ENCODE peak calls at places on chromosomes 4 and X, in eight cellular contexts. One of them, this sample, is unnamed.

GRCh38 chrX:33183366-33183765 is 28.0 kb downstream of the DMD start:
- DNase-seq in AG04449: no peak
- DNase-seq in foreskin fibroblast: no peak
- DNase-seq in OCI-LY7: peak; percentile 94
- DNase-seq in breast epithelium: no peak
- DNase-seq in DND-41: peak; percentile 29
- DNase-seq in cardiac fibroblast: peak; percentile 64
- DNase-seq in tibial artery: peak; percentile 27
- DNase-seq in this sample: no peak

GRCh38 chrX:53992589-53992988 is 51.7 kb downstream of the PHF8 start:
- DNase-seq in AG04449: no peak
- DNase-seq in foreskin fibroblast: no peak
- DNase-seq in OCI-LY7: no peak
- DNase-seq in breast epithelium: no peak
- DNase-seq in DND-41: no peak
- DNase-seq in cardiac fibroblast: no peak
- DNase-seq in tibial artery: no peak
- DNase-seq in this sample: no peak

GRCh38 chr4:176320976-176321361 is 1.2 kb downstream of the SPCS3 start:
- DNase-seq in AG04449: no peak
- DNase-seq in foreskin fibroblast: no peak
- DNase-seq in OCI-LY7: no peak
- DNase-seq in breast epithelium: no peak
- DNase-seq in DND-41: no peak
- DNase-seq in cardiac fibroblast: peak; percentile 27
- DNase-seq in tibial artery: no peak
- DNase-seq in this sample: no peak

GRCh38 chrX:129594781-129595180 is 54.7 kb downstream of the OCRL start:
- DNase-seq in AG04449: no peak
- DNase-seq in foreskin fibroblast: no peak
- DNase-seq in OCI-LY7: no peak
- DNase-seq in breast epithelium: no peak
- DNase-seq in DND-41: no peak
- DNase-seq in cardiac fibroblast: no peak
- DNase-seq in tibial artery: no peak
- DNase-seq in this sample: no peak

GRCh38 chrX:10280061-10280460 is 123.3 kb downstream of the CLCN4 start:
- DNase-seq in AG04449: no peak
- DNase-seq in foreskin fibroblast: no peak
- DNase-seq in OCI-LY7: no peak
- DNase-seq in breast epithelium: no peak
- DNase-seq in DND-41: no peak
- DNase-seq in cardiac fibroblast: no peak
- DNase-seq in tibial artery: no peak
- DNase-seq in this sample: no peak

GRCh38 chr4:171847751-171848150 is 34.5 kb downstream of the GALNTL6 start:
- DNase-seq in AG04449: no peak
- DNase-seq in foreskin fibroblast: no peak
- DNase-seq in OCI-LY7: no peak
- DNase-seq in breast epithelium: no peak
- DNase-seq in DND-41: no peak
- DNase-seq in cardiac fibroblast: no peak
- DNase-seq in tibial artery: no peak
- DNase-seq in this sample: no peak

GRCh38 chr4:42398448-42399355 is 1.4 kb downstream of the SHISA3 start:
- DNase-seq in AG04449: no peak
- DNase-seq in foreskin fibroblast: no peak
- DNase-seq in OCI-LY7: no peak
- DNase-seq in breast epithelium: no peak
- DNase-seq in DND-41: no peak
- DNase-seq in cardiac fibroblast: no peak
- DNase-seq in tibial artery: no peak
- DNase-seq in this sample: no peak

GRCh38 chrX:107979534-107979933 is 2.6 kb downstream of the TEX13B start:
- DNase-seq in AG04449: no peak
- DNase-seq in foreskin fibroblast: no peak
- DNase-seq in OCI-LY7: no peak
- DNase-seq in breast epithelium: no peak
- DNase-seq in DND-41: no peak
- DNase-seq in cardiac fibroblast: no peak
- DNase-seq in tibial artery: no peak
- DNase-seq in this sample: no peak

GRCh38 chr4:110068248-110068647 is 130.2 kb downstream of the ELOVL6 start:
- DNase-seq in AG04449: no peak
- DNase-seq in foreskin fibroblast: no peak
- DNase-seq in OCI-LY7: no peak
- DNase-seq in breast epithelium: no peak
- DNase-seq in DND-41: no peak
- DNase-seq in cardiac fibroblast: no peak
- DNase-seq in tibial artery: no peak
- DNase-seq in this sample: no peak

GRCh38 chr4:86279247-86279960 is 80.4 kb downstream of the MAPK10 start:
- DNase-seq in AG04449: no peak
- DNase-seq in foreskin fibroblast: no peak
- DNase-seq in OCI-LY7: no peak
- DNase-seq in breast epithelium: no peak
- DNase-seq in DND-41: no peak
- DNase-seq in cardiac fibroblast: no peak
- DNase-seq in tibial artery: no peak
- DNase-seq in this sample: no peak

GRCh38 chr4:173074501-173074946 is 94.1 kb upstream of the GALNT7 start:
- DNase-seq in AG04449: no peak
- DNase-seq in foreskin fibroblast: peak; percentile 68
- DNase-seq in OCI-LY7: no peak
- DNase-seq in breast epithelium: no peak
- DNase-seq in DND-41: no peak
- DNase-seq in cardiac fibroblast: peak; percentile 95
- DNase-seq in tibial artery: no peak
- DNase-seq in this sample: peak; percentile 68

GRCh38 chr4:67550491-67551256 is 5.4 kb upstream of the CENPC start:
- DNase-seq in AG04449: no peak
- DNase-seq in foreskin fibroblast: no peak
- DNase-seq in OCI-LY7: peak; percentile 50
- DNase-seq in breast epithelium: no peak
- DNase-seq in DND-41: no peak
- DNase-seq in cardiac fibroblast: no peak
- DNase-seq in tibial artery: no peak
- DNase-seq in this sample: no peak

GRCh38 chr4:18192901-18193300 is 171.3 kb upstream of the LCORL start:
- DNase-seq in AG04449: no peak
- DNase-seq in foreskin fibroblast: no peak
- DNase-seq in OCI-LY7: no peak
- DNase-seq in breast epithelium: no peak
- DNase-seq in DND-41: no peak
- DNase-seq in cardiac fibroblast: no peak
- DNase-seq in tibial artery: no peak
- DNase-seq in this sample: no peak

GRCh38 chrX:72280210-72280882 is 3.3 kb upstream of the RPS4X start:
- DNase-seq in AG04449: no peak
- DNase-seq in foreskin fibroblast: peak; percentile 42
- DNase-seq in OCI-LY7: no peak
- DNase-seq in breast epithelium: no peak
- DNase-seq in DND-41: no peak
- DNase-seq in cardiac fibroblast: peak; percentile 50
- DNase-seq in tibial artery: no peak
- DNase-seq in this sample: no peak

GRCh38 chr4:54281060-54281781 is 52.1 kb downstream of the PDGFRA start:
- DNase-seq in AG04449: peak; percentile 59
- DNase-seq in foreskin fibroblast: peak; percentile 95
- DNase-seq in OCI-LY7: no peak
- DNase-seq in breast epithelium: no peak
- DNase-seq in DND-41: no peak
- DNase-seq in cardiac fibroblast: peak; percentile 93
- DNase-seq in tibial artery: peak; percentile 91
- DNase-seq in this sample: peak; percentile 71

GRCh38 chr4:145609494-145610427 is 9.4 kb upstream of the MMAA start:
- DNase-seq in AG04449: no peak
- DNase-seq in foreskin fibroblast: peak; percentile 61
- DNase-seq in OCI-LY7: peak; percentile 85
- DNase-seq in breast epithelium: peak; percentile 56
- DNase-seq in DND-41: peak; percentile 69
- DNase-seq in cardiac fibroblast: peak; percentile 85
- DNase-seq in tibial artery: peak; percentile 64
- DNase-seq in this sample: peak; percentile 61

GRCh38 chr4:26326791-26327190 is 6.0 kb downstream of the RBPJ start:
- DNase-seq in AG04449: peak; percentile 93
- DNase-seq in foreskin fibroblast: peak; percentile 95
- DNase-seq in OCI-LY7: no peak
- DNase-seq in breast epithelium: no peak
- DNase-seq in DND-41: no peak
- DNase-seq in cardiac fibroblast: peak; percentile 96
- DNase-seq in tibial artery: no peak
- DNase-seq in this sample: peak; percentile 57

GRCh38 chr4:112842513-112842912 is 205.6 kb downstream of the LARP7 start:
- DNase-seq in AG04449: no peak
- DNase-seq in foreskin fibroblast: no peak
- DNase-seq in OCI-LY7: no peak
- DNase-seq in breast epithelium: no peak
- DNase-seq in DND-41: no peak
- DNase-seq in cardiac fibroblast: no peak
- DNase-seq in tibial artery: no peak
- DNase-seq in this sample: no peak

GRCh38 chrX:51893931-51894696 is 691 bp downstream of the MAGED1 start:
- DNase-seq in AG04449: no peak
- DNase-seq in foreskin fibroblast: no peak
- DNase-seq in OCI-LY7: peak; percentile 10
- DNase-seq in breast epithelium: no peak
- DNase-seq in DND-41: peak; percentile 57
- DNase-seq in cardiac fibroblast: peak; percentile 22
- DNase-seq in tibial artery: peak; percentile 22
- DNase-seq in this sample: no peak

GRCh38 chr4:69823481-69824186 is 36.3 kb downstream of the SULT1E1 start:
- DNase-seq in AG04449: no peak
- DNase-seq in foreskin fibroblast: peak; percentile 38
- DNase-seq in OCI-LY7: peak; percentile 18
- DNase-seq in breast epithelium: no peak
- DNase-seq in DND-41: peak; percentile 36
- DNase-seq in cardiac fibroblast: peak; percentile 53
- DNase-seq in tibial artery: no peak
- DNase-seq in this sample: no peak

GRCh38 chrX:10398271-10398670 is 222.1 kb downstream of the MID1 start:
- DNase-seq in AG04449: no peak
- DNase-seq in foreskin fibroblast: no peak
- DNase-seq in OCI-LY7: no peak
- DNase-seq in breast epithelium: no peak
- DNase-seq in DND-41: no peak
- DNase-seq in cardiac fibroblast: no peak
- DNase-seq in tibial artery: no peak
- DNase-seq in this sample: no peak

GRCh38 chr4:89614155-89614554 is 222.8 kb downstream of the SNCA start:
- DNase-seq in AG04449: no peak
- DNase-seq in foreskin fibroblast: no peak
- DNase-seq in OCI-LY7: no peak
- DNase-seq in breast epithelium: no peak
- DNase-seq in DND-41: no peak
- DNase-seq in cardiac fibroblast: no peak
- DNase-seq in tibial artery: no peak
- DNase-seq in this sample: no peak

DNA sequence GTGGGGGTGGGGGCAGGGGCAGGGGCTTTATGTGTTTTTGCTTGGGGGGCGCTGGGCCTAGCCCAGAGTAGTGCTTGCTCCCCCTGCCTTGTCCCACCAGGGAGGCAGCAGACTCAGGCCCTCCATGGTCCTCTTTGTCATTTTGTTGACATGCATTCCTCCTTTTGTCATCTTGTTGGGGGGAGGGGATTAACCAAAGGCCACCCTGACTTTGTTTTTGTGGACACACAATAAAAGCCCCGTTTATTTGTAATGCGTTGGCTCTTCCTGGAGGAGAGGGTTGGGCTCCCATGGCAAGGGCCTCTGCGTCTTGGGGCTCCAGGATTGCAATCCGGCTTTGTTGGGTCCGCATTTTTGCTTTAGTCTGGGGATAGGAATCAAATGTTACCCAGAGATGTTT is 2.2 kb downstream of the EMD start:
- DNase-seq in AG04449: no peak
- DNase-seq in foreskin fibroblast: no peak
- DNase-seq in OCI-LY7: no peak
- DNase-seq in breast epithelium: no peak
- DNase-seq in DND-41: no peak
- DNase-seq in cardiac fibroblast: no peak
- DNase-seq in tibial artery: no peak
- DNase-seq in this sample: no peak
- TF ChIP-seq CTCF in AG04449: no peak
- TF ChIP-seq CTCF in foreskin fibroblast: no peak
- TF ChIP-seq CTCF in OCI-LY7: no peak
- TF ChIP-seq CTCF in breast epithelium: no peak
- TF ChIP-seq CTCF in DND-41: no peak
- TF ChIP-seq CTCF in cardiac fibroblast: no peak
- TF ChIP-seq CTCF in tibial artery: no peak
- TF ChIP-seq CTCF in this sample: no peak

GRCh38 chr4:102616661-102617060 is 115.5 kb downstream of the NFKB1 start:
- DNase-seq in AG04449: no peak
- DNase-seq in foreskin fibroblast: no peak
- DNase-seq in OCI-LY7: peak; percentile 37
- DNase-seq in breast epithelium: no peak
- DNase-seq in DND-41: peak; percentile 35
- DNase-seq in cardiac fibroblast: no peak
- DNase-seq in tibial artery: no peak
- DNase-seq in this sample: no peak

GRCh38 chr4:102625232-102625930 is 124.2 kb downstream of the NFKB1 start:
- DNase-seq in AG04449: no peak
- DNase-seq in foreskin fibroblast: peak; percentile 42
- DNase-seq in OCI-LY7: peak; percentile 61
- DNase-seq in breast epithelium: no peak
- DNase-seq in DND-41: peak; percentile 75
- DNase-seq in cardiac fibroblast: peak; percentile 78
- DNase-seq in tibial artery: peak; percentile 33
- DNase-seq in this sample: no peak

GRCh38 chr4:102623622-102624021 is 122.5 kb downstream of the NFKB1 start:
- DNase-seq in AG04449: no peak
- DNase-seq in foreskin fibroblast: no peak
- DNase-seq in OCI-LY7: peak; percentile 13
- DNase-seq in breast epithelium: no peak
- DNase-seq in DND-41: no peak
- DNase-seq in cardiac fibroblast: peak; percentile 56
- DNase-seq in tibial artery: no peak
- DNase-seq in this sample: peak; percentile 56

GRCh38 chr4:102620697-102621497 is 119.7 kb downstream of the NFKB1 start:
- DNase-seq in AG04449: peak; percentile 66
- DNase-seq in foreskin fibroblast: peak; percentile 47
- DNase-seq in OCI-LY7: peak; percentile 59
- DNase-seq in breast epithelium: no peak
- DNase-seq in DND-41: peak; percentile 24
- DNase-seq in cardiac fibroblast: peak; percentile 84
- DNase-seq in tibial artery: no peak
- DNase-seq in this sample: peak; percentile 72
- H3K4me3 ChIP-seq in AG04449: peak overlapping the region; percentile 44
- H3K4me3 ChIP-seq in foreskin fibroblast: no peak overlapping the region
- H3K4me3 ChIP-seq in OCI-LY7: no peak overlapping the region
- H3K4me3 ChIP-seq in breast epithelium: peak overlapping the region; percentile 1
- H3K4me3 ChIP-seq in DND-41: no peak overlapping the region
- H3K4me3 ChIP-seq in cardiac fibroblast: no peak overlapping the region
- H3K4me3 ChIP-seq in tibial artery: no peak overlapping the region
- H3K4me3 ChIP-seq in this sample: no peak overlapping the region

GRCh38 chr4:10173039-10173753 is 56.6 kb upstream of the WDR1 start:
- DNase-seq in AG04449: no peak
- DNase-seq in foreskin fibroblast: no peak
- DNase-seq in OCI-LY7: no peak
- DNase-seq in breast epithelium: no peak
- DNase-seq in DND-41: no peak
- DNase-seq in cardiac fibroblast: peak; percentile 86
- DNase-seq in tibial artery: no peak
- DNase-seq in this sample: no peak
- TF ChIP-seq CTCF in AG04449: no peak
- TF ChIP-seq CTCF in foreskin fibroblast: peak; percentile 13
- TF ChIP-seq CTCF in OCI-LY7: no peak
- TF ChIP-seq CTCF in breast epithelium: no peak
- TF ChIP-seq CTCF in DND-41: no peak
- TF ChIP-seq CTCF in cardiac fibroblast: peak; percentile 28
- TF ChIP-seq CTCF in tibial artery: no peak
- TF ChIP-seq CTCF in this sample: no peak

GRCh38 chrX:17597836-17598434 is 139.4 kb upstream of the SCML1 start:
- DNase-seq in AG04449: no peak
- DNase-seq in foreskin fibroblast: no peak
- DNase-seq in OCI-LY7: no peak
- DNase-seq in breast epithelium: peak; percentile 67
- DNase-seq in DND-41: no peak
- DNase-seq in cardiac fibroblast: peak; percentile 55
- DNase-seq in tibial artery: peak; percentile 83
- DNase-seq in this sample: no peak
- H3K4me3 ChIP-seq in AG04449: no peak overlapping the region
- H3K4me3 ChIP-seq in foreskin fibroblast: no peak overlapping the region
- H3K4me3 ChIP-seq in OCI-LY7: no peak overlapping the region
- H3K4me3 ChIP-seq in breast epithelium: no peak overlapping the region
- H3K4me3 ChIP-seq in DND-41: no peak overlapping the region
- H3K4me3 ChIP-seq in cardiac fibroblast: no peak overlapping the region
- H3K4me3 ChIP-seq in tibial artery: no peak overlapping the region
- H3K4me3 ChIP-seq in this sample: no peak overlapping the region